ENCODE peak calls at places on chromosomes 5 and 9, in eight cellular contexts. One of them, this sample, is unnamed. For H3K4me1, the result is how much of the 10 kb centered on the place peaks cover.

GRCh38 chr5:83069406-83069805 is 7.8 kb downstream of the TMEM167A start:
- DNase-seq in MM.1S: no peak
- DNase-seq in CD8-positive, alpha-beta memory T cell: no peak
- DNase-seq in naive thymus-derived CD4-positive, alpha-beta T cell: no peak
- DNase-seq in tibial artery: no peak
- DNase-seq in suprapubic skin: no peak
- DNase-seq in fibroblast of lung: peak
- DNase-seq in A549: no peak
- DNase-seq in this sample: no peak

GRCh38 chr5:1174122-1174936 is 27.1 kb upstream of the SLC6A19 start:
- DNase-seq in CD8-positive, alpha-beta memory T cell: no peak
- DNase-seq in fibroblast of lung: peak
- DNase-seq in tibial artery: no peak
- DNase-seq in A549: peak
- DNase-seq in naive thymus-derived CD4-positive, alpha-beta T cell: peak
- DNase-seq in MM.1S: peak
- DNase-seq in suprapubic skin: no peak
- DNase-seq in this sample: no peak

GRCh38 chr9:114855488-114855887 is 49.6 kb upstream of the TNFSF15 start:
- DNase-seq in tibial artery: no peak
- DNase-seq in CD8-positive, alpha-beta memory T cell: no peak
- DNase-seq in fibroblast of lung: peak
- DNase-seq in MM.1S: no peak
- DNase-seq in suprapubic skin: no peak
- DNase-seq in naive thymus-derived CD4-positive, alpha-beta T cell: no peak
- DNase-seq in A549: no peak
- DNase-seq in this sample: no peak

GRCh38 chr5:111548992-111549649 is 36.8 kb upstream of the STARD4 start:
- DNase-seq in A549: peak
- DNase-seq in CD8-positive, alpha-beta memory T cell: no peak
- DNase-seq in tibial artery: no peak
- DNase-seq in fibroblast of lung: peak
- DNase-seq in MM.1S: peak
- DNase-seq in naive thymus-derived CD4-positive, alpha-beta T cell: no peak
- DNase-seq in suprapubic skin: no peak
- DNase-seq in this sample: no peak

GRCh38 chr5:145104106-145104505 is 731.0 kb downstream of the PRELID2 start:
- DNase-seq in fibroblast of lung: peak
- DNase-seq in A549: no peak
- DNase-seq in tibial artery: no peak
- DNase-seq in CD8-positive, alpha-beta memory T cell: no peak
- DNase-seq in MM.1S: no peak
- DNase-seq in suprapubic skin: no peak
- DNase-seq in naive thymus-derived CD4-positive, alpha-beta T cell: no peak
- DNase-seq in this sample: no peak

GRCh38 chr5:82421119-82421518 is 143.0 kb upstream of the RPS23 start:
- DNase-seq in A549: peak
- DNase-seq in fibroblast of lung: peak
- DNase-seq in suprapubic skin: no peak
- DNase-seq in naive thymus-derived CD4-positive, alpha-beta T cell: no peak
- DNase-seq in CD8-positive, alpha-beta memory T cell: no peak
- DNase-seq in MM.1S: no peak
- DNase-seq in tibial artery: no peak
- DNase-seq in this sample: no peak

GRCh38 chr5:133564921-133565565 is 47.3 kb downstream of the FSTL4 start:
- DNase-seq in fibroblast of lung: no peak
- DNase-seq in tibial artery: no peak
- DNase-seq in MM.1S: peak
- DNase-seq in A549: no peak
- DNase-seq in naive thymus-derived CD4-positive, alpha-beta T cell: no peak
- DNase-seq in suprapubic skin: no peak
- DNase-seq in CD8-positive, alpha-beta memory T cell: no peak
- DNase-seq in this sample: no peak

GRCh38 chr9:35110327-35110758 is 5.3 kb downstream of the ATOSB start:
- DNase-seq in suprapubic skin: no peak
- DNase-seq in MM.1S: no peak
- DNase-seq in naive thymus-derived CD4-positive, alpha-beta T cell: no peak
- DNase-seq in fibroblast of lung: peak
- DNase-seq in tibial artery: peak
- DNase-seq in A549: peak
- DNase-seq in CD8-positive, alpha-beta memory T cell: no peak
- DNase-seq in this sample: no peak

GRCh38 chr5:56123531-56124243 is 109.4 kb downstream of the ANKRD55 start:
- DNase-seq in suprapubic skin: peak
- DNase-seq in tibial artery: peak
- DNase-seq in MM.1S: no peak
- DNase-seq in naive thymus-derived CD4-positive, alpha-beta T cell: no peak
- DNase-seq in A549: peak
- DNase-seq in CD8-positive, alpha-beta memory T cell: no peak
- DNase-seq in fibroblast of lung: peak
- DNase-seq in this sample: peak

GRCh38 chr5:141508808-141509611 is 20.1 kb downstream of the PCDHGC5 start:
- DNase-seq in suprapubic skin: peak
- DNase-seq in naive thymus-derived CD4-positive, alpha-beta T cell: no peak
- DNase-seq in tibial artery: peak
- DNase-seq in A549: no peak
- DNase-seq in CD8-positive, alpha-beta memory T cell: no peak
- DNase-seq in fibroblast of lung: peak
- DNase-seq in MM.1S: no peak
- DNase-seq in this sample: peak

GRCh38 chr5:163440954-163441353 is 3.6 kb downstream of the CCNG1 start:
- DNase-seq in CD8-positive, alpha-beta memory T cell: no peak
- DNase-seq in naive thymus-derived CD4-positive, alpha-beta T cell: no peak
- DNase-seq in tibial artery: no peak
- DNase-seq in MM.1S: no peak
- DNase-seq in suprapubic skin: no peak
- DNase-seq in A549: no peak
- DNase-seq in fibroblast of lung: no peak
- DNase-seq in this sample: no peak

GRCh38 chr5:149900390-149900789 is 44.2 kb downstream of the PDE6A start:
- DNase-seq in fibroblast of lung: no peak
- DNase-seq in A549: no peak
- DNase-seq in naive thymus-derived CD4-positive, alpha-beta T cell: no peak
- DNase-seq in MM.1S: no peak
- DNase-seq in tibial artery: no peak
- DNase-seq in CD8-positive, alpha-beta memory T cell: no peak
- DNase-seq in suprapubic skin: no peak
- DNase-seq in this sample: no peak

GRCh38 chr5:45417285-45417996 is 278.7 kb downstream of the HCN1 start:
- DNase-seq in MM.1S: no peak
- DNase-seq in naive thymus-derived CD4-positive, alpha-beta T cell: no peak
- DNase-seq in A549: no peak
- DNase-seq in suprapubic skin: no peak
- DNase-seq in tibial artery: no peak
- DNase-seq in fibroblast of lung: no peak
- DNase-seq in CD8-positive, alpha-beta memory T cell: no peak
- DNase-seq in this sample: no peak

GRCh38 chr5:132392411-132392810 is 22.9 kb downstream of the SLC22A5 start:
- DNase-seq in MM.1S: no peak
- DNase-seq in naive thymus-derived CD4-positive, alpha-beta T cell: no peak
- DNase-seq in fibroblast of lung: no peak
- DNase-seq in A549: no peak
- DNase-seq in CD8-positive, alpha-beta memory T cell: no peak
- DNase-seq in suprapubic skin: no peak
- DNase-seq in tibial artery: no peak
- DNase-seq in this sample: no peak

GRCh38 chr5:181188700-181189362 is 16.2 kb downstream of the TRIM7 start:
- DNase-seq in CD8-positive, alpha-beta memory T cell: peak
- DNase-seq in suprapubic skin: peak
- DNase-seq in fibroblast of lung: peak
- DNase-seq in A549: peak
- DNase-seq in MM.1S: peak
- DNase-seq in tibial artery: peak
- DNase-seq in naive thymus-derived CD4-positive, alpha-beta T cell: peak
- DNase-seq in this sample: peak

GRCh38 chr9:75142208-75142607 is 53.9 kb downstream of the OSTF1 start:
- DNase-seq in CD8-positive, alpha-beta memory T cell: no peak
- DNase-seq in naive thymus-derived CD4-positive, alpha-beta T cell: no peak
- DNase-seq in MM.1S: peak
- DNase-seq in tibial artery: no peak
- DNase-seq in fibroblast of lung: no peak
- DNase-seq in A549: no peak
- DNase-seq in suprapubic skin: no peak
- DNase-seq in this sample: no peak

GRCh38 chr5:2686725-2687124 is 64.8 kb downstream of the IRX2 start:
- DNase-seq in tibial artery: no peak
- DNase-seq in fibroblast of lung: peak
- DNase-seq in suprapubic skin: no peak
- DNase-seq in A549: no peak
- DNase-seq in naive thymus-derived CD4-positive, alpha-beta T cell: no peak
- DNase-seq in MM.1S: no peak
- DNase-seq in CD8-positive, alpha-beta memory T cell: no peak
- DNase-seq in this sample: no peak

GRCh38 chr5:154193636-154194035 is 3.1 kb downstream of the GALNT10 start:
- DNase-seq in naive thymus-derived CD4-positive, alpha-beta T cell: no peak
- DNase-seq in tibial artery: no peak
- DNase-seq in MM.1S: no peak
- DNase-seq in suprapubic skin: no peak
- DNase-seq in CD8-positive, alpha-beta memory T cell: no peak
- DNase-seq in A549: no peak
- DNase-seq in fibroblast of lung: no peak
- DNase-seq in this sample: no peak
- H3K4me1 ChIP-seq in naive thymus-derived CD4-positive, alpha-beta T cell: under half
- H3K4me1 ChIP-seq in tibial artery: under half
- H3K4me1 ChIP-seq in MM.1S: under half
- H3K4me1 ChIP-seq in suprapubic skin: half or more
- H3K4me1 ChIP-seq in CD8-positive, alpha-beta memory T cell: half or more
- H3K4me1 ChIP-seq in A549: half or more
- H3K4me1 ChIP-seq in fibroblast of lung: under half
- H3K4me1 ChIP-seq in this sample: under half

GRCh38 chr9:129489838-129490582 is 130.9 kb downstream of the C9orf50 start:
- DNase-seq in tibial artery: peak
- DNase-seq in MM.1S: no peak
- DNase-seq in naive thymus-derived CD4-positive, alpha-beta T cell: peak
- DNase-seq in A549: peak
- DNase-seq in suprapubic skin: peak
- DNase-seq in fibroblast of lung: peak
- DNase-seq in CD8-positive, alpha-beta memory T cell: peak
- DNase-seq in this sample: peak
- H3K4me1 ChIP-seq in tibial artery: under half
- H3K4me1 ChIP-seq in MM.1S: under half
- H3K4me1 ChIP-seq in naive thymus-derived CD4-positive, alpha-beta T cell: under half
- H3K4me1 ChIP-seq in A549: half or more
- H3K4me1 ChIP-seq in suprapubic skin: half or more
- H3K4me1 ChIP-seq in fibroblast of lung: under half
- H3K4me1 ChIP-seq in CD8-positive, alpha-beta memory T cell: under half
- H3K4me1 ChIP-seq in this sample: under half

GRCh38 chr9:121661328-121661727 is 9.9 kb downstream of the DAB2IP start:
- DNase-seq in A549: no peak
- DNase-seq in MM.1S: no peak
- DNase-seq in suprapubic skin: no peak
- DNase-seq in tibial artery: no peak
- DNase-seq in naive thymus-derived CD4-positive, alpha-beta T cell: no peak
- DNase-seq in fibroblast of lung: no peak
- DNase-seq in CD8-positive, alpha-beta memory T cell: no peak
- DNase-seq in this sample: no peak

GRCh38 chr9:121662896-121663580 is 11.6 kb downstream of the DAB2IP start:
- DNase-seq in naive thymus-derived CD4-positive, alpha-beta T cell: no peak
- DNase-seq in MM.1S: no peak
- DNase-seq in CD8-positive, alpha-beta memory T cell: no peak
- DNase-seq in A549: no peak
- DNase-seq in tibial artery: no peak
- DNase-seq in suprapubic skin: no peak
- DNase-seq in fibroblast of lung: peak
- DNase-seq in this sample: no peak

GRCh38 chr9:121662359-121662758 is 10.9 kb downstream of the DAB2IP start:
- DNase-seq in A549: no peak
- DNase-seq in suprapubic skin: no peak
- DNase-seq in CD8-positive, alpha-beta memory T cell: no peak
- DNase-seq in fibroblast of lung: no peak
- DNase-seq in MM.1S: no peak
- DNase-seq in naive thymus-derived CD4-positive, alpha-beta T cell: no peak
- DNase-seq in tibial artery: no peak
- DNase-seq in this sample: no peak

GRCh38 chr9:121660876-121661275 is 9.4 kb downstream of the DAB2IP start:
- DNase-seq in A549: no peak
- DNase-seq in suprapubic skin: no peak
- DNase-seq in fibroblast of lung: no peak
- DNase-seq in MM.1S: no peak
- DNase-seq in CD8-positive, alpha-beta memory T cell: no peak
- DNase-seq in tibial artery: no peak
- DNase-seq in naive thymus-derived CD4-positive, alpha-beta T cell: no peak
- DNase-seq in this sample: no peak

DNA sequence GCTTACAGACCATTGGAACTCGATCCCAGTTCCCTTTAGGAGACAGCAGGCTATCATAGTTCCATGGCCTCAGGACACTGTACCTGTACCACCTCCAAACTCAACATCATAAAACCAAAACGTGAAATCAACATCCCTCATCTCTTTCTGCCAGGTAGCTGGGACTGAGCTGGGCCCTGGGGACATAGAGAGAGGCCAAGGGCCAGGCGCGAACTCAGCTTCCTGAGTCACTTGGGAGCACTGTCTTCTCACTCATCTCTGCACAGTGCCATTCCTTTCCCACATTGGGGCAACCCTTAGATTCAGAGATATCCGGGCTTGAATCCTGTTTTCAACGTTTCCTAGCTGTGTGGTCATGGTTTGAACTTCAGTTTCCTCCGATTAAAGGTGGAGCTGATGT is 12.2 kb downstream of the DAB2IP start:
- DNase-seq in tibial artery: no peak
- DNase-seq in naive thymus-derived CD4-positive, alpha-beta T cell: no peak
- DNase-seq in CD8-positive, alpha-beta memory T cell: no peak
- DNase-seq in MM.1S: no peak
- DNase-seq in A549: no peak
- DNase-seq in fibroblast of lung: no peak
- DNase-seq in suprapubic skin: no peak
- DNase-seq in this sample: no peak
- H3K4me1 ChIP-seq in tibial artery: under half
- H3K4me1 ChIP-seq in naive thymus-derived CD4-positive, alpha-beta T cell: under half
- H3K4me1 ChIP-seq in CD8-positive, alpha-beta memory T cell: under half
- H3K4me1 ChIP-seq in MM.1S: under half
- H3K4me1 ChIP-seq in A549: under half
- H3K4me1 ChIP-seq in fibroblast of lung: under half
- H3K4me1 ChIP-seq in suprapubic skin: under half
- H3K4me1 ChIP-seq in this sample: under half

GRCh38 chr9:93115486-93115885 is 18.6 kb downstream of the NINJ1 start:
- DNase-seq in fibroblast of lung: no peak
- DNase-seq in CD8-positive, alpha-beta memory T cell: no peak
- DNase-seq in A549: no peak
- DNase-seq in suprapubic skin: peak
- DNase-seq in tibial artery: no peak
- DNase-seq in naive thymus-derived CD4-positive, alpha-beta T cell: no peak
- DNase-seq in MM.1S: no peak
- DNase-seq in this sample: no peak
- H3K4me1 ChIP-seq in fibroblast of lung: under half
- H3K4me1 ChIP-seq in CD8-positive, alpha-beta memory T cell: under half
- H3K4me1 ChIP-seq in A549: half or more
- H3K4me1 ChIP-seq in suprapubic skin: under half
- H3K4me1 ChIP-seq in tibial artery: under half
- H3K4me1 ChIP-seq in naive thymus-derived CD4-positive, alpha-beta T cell: under half
- H3K4me1 ChIP-seq in MM.1S: under half
- H3K4me1 ChIP-seq in this sample: under half